ENCODE peak calls at places on chromosomes 4 and X, in six cellular contexts. O is brain microvascular endothelial cell, A is endodermal cell, H is GM23248, E is left ventricle myocardium inferior, Z is cardiac muscle cell. Q is an unnamed sample.

GRCh38 chr4:139099366-139099982 is 77.5 kb downstream of the ELF2 start:
- DNase-seq in O (peak; percentile 53), A (peak; percentile 89), H (peak; percentile 85), E (peak; percentile 43), Z (peak; percentile 89), Q (peak; percentile 72)

GRCh38 chr4:184437988-184438774 is 36.2 kb downstream of the IRF2 start:
- DNase-seq in O (no peak), A (no peak), H (no peak), E (no peak), Z (no peak), Q (no peak)

GRCh38 chr4:92035666-92036065 is 268.1 kb upstream of the GRID2 start:
- DNase-seq in O (no peak), A (no peak), H (peak; percentile 3), E (no peak), Z (peak; percentile 5), Q (no peak)

GRCh38 chr4:37858877-37859276 is 32.0 kb upstream of the TBC1D1 start:
- DNase-seq in O (no peak), A (no peak), H (no peak), E (no peak), Z (peak; percentile 24), Q (no peak)

GRCh38 chr4:159950707-159951106 is 847.8 kb downstream of the RAPGEF2 start:
- DNase-seq in O (no peak), A (no peak), H (no peak), E (no peak), Z (no peak), Q (no peak)

GRCh38 chr4:71004281-71004851 is 10.9 kb downstream of the DCK start:
- DNase-seq in O (no peak), A (peak; percentile 71), H (no peak), E (no peak), Z (no peak), Q (no peak)

GRCh38 chr4:124206779-124207605 is 505.5 kb downstream of the ANKRD50 start:
- DNase-seq in O (peak; percentile 57), A (no peak), H (peak; percentile 73), E (no peak), Z (peak; percentile 44), Q (no peak)

GRCh38 chr4:32148120-32148666 is 1428.0 kb downstream of the PCDH7 start:
- DNase-seq in O (no peak), A (no peak), H (no peak), E (no peak), Z (peak; percentile 80), Q (no peak)

GRCh38 chr4:87073570-87074470 is 139.0 kb downstream of the AFF1 start:
- DNase-seq in O (no peak), A (no peak), H (no peak), E (peak; percentile 47), Z (peak; percentile 37), Q (no peak)

GRCh38 chr4:77636902-77637301 is 31.3 kb downstream of the CXCL13 start:
- DNase-seq in O (peak; percentile 93), A (no peak), H (peak; percentile 78), E (no peak), Z (peak; percentile 79), Q (no peak)

GRCh38 chrX:34875204-34875603 is 67.4 kb upstream of the FAM47B start:
- DNase-seq in O (peak; percentile 69), A (no peak), H (peak; percentile 61), E (no peak), Z (peak; percentile 50), Q (no peak)

GRCh38 chrX:78027798-78028197 is 58.4 kb upstream of the PGAM4 start:
- DNase-seq in O (no peak), A (no peak), H (no peak), E (no peak), Z (no peak), Q (no peak)

GRCh38 chr4:11698033-11698432 is 269.3 kb upstream of the HS3ST1 start:
- DNase-seq in O (no peak), A (no peak), H (no peak), E (no peak), Z (no peak), Q (no peak)

GRCh38 chr4:15043226-15043625 is 40.9 kb downstream of the CPEB2 start:
- DNase-seq in O (no peak), A (no peak), H (no peak), E (no peak), Z (peak; percentile 18), Q (no peak)

GRCh38 chrX:41475611-41476241 is 28.6 kb downstream of the NYX start:
- DNase-seq in O (no peak), A (peak; percentile 94), H (no peak), E (no peak), Z (no peak), Q (no peak)

GRCh38 chr4:139584019-139584418 is 28.0 kb upstream of the SETD7 start:
- DNase-seq in O (no peak), A (no peak), H (no peak), E (no peak), Z (no peak), Q (no peak)

GRCh38 chr4:83054928-83055327 is 19.9 kb downstream of the COPS4 start:
- DNase-seq in O (no peak), A (no peak), H (peak; percentile 48), E (no peak), Z (peak; percentile 50), Q (no peak)

GRCh38 chrX:104270916-104271512 is 16.3 kb upstream of the ESX1 start:
- DNase-seq in O (peak; percentile 17), A (peak; percentile 86), H (peak; percentile 55), E (peak; percentile 31), Z (peak; percentile 46), Q (no peak)

GRCh38 chr4:68267433-68267944 is 22.0 kb upstream of the TMPRSS11B start:
- DNase-seq in O (peak; percentile 69), A (no peak), H (peak; percentile 41), E (no peak), Z (peak; percentile 47), Q (no peak)

GRCh38 chrX:105910563-105911105 is 88.3 kb downstream of the NRK start:
- DNase-seq in O (no peak), A (no peak), H (no peak), E (no peak), Z (peak; percentile 86), Q (no peak)

GRCh38 chr4:93827272-93827947 is 1.1 kb upstream of the ATOH1 start:
- DNase-seq in O (no peak), A (peak; percentile 87), H (no peak), E (no peak), Z (no peak), Q (no peak)

GRCh38 chr4:72604324-72604723 is 35.3 kb upstream of the ADAMTS3 start:
- DNase-seq in O (peak; percentile 61), A (no peak), H (peak; percentile 4), E (no peak), Z (peak; percentile 62), Q (no peak)

DNA sequence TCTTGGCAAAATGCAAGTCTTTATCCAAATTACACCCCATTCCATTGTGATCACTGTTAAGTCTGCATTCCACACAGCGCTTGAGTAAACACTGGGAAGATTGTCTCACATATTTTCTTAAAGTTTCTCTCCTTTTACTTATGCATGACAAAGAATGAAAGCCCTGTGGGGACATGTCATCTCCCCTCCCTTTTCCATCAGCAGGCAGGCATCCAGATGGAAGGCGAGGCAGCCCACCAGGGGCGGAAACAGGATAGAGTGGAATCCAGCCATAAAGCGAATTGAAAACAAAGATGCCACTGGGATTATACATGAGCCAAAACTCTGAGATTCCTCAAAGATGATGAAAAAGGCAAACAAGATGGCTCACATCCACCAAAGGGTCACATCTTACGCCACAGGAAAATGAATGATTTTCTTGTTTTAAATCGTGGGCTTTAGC is 78.2 kb downstream of the AFAP1 start:
- DNase-seq in O (peak; percentile 87), A (peak; percentile 78), H (peak; percentile 93), E (peak; percentile 41), Z (peak; percentile 96), Q (no peak)
- H3K27ac ChIP-seq in O (peak overlapping the region; percentile 74), A (peak overlapping the region; percentile 26), H (peak overlapping the region; percentile 82), E (peak overlapping the region; percentile 54), Z (no peak overlapping the region), Q (no peak overlapping the region)

GRCh38 chrX:153927936-153928760 is 2.1 kb upstream of the ARHGAP4 start:
- DNase-seq in O (peak; percentile 95), A (peak; percentile 96), H (peak; percentile 97), E (peak; percentile 94), Z (peak; percentile 98), Q (peak; percentile 94)
- H3K36me3 ChIP-seq in O (peaks cover 9% of the 10 kb centered on the region), A (peaks cover 8% of the 10 kb centered on the region), H (no peaks in the 10 kb centered on the region), E (peaks cover 31% of the 10 kb centered on the region), Z (no peaks in the 10 kb centered on the region), Q (no peaks in the 10 kb centered on the region)

DNA sequence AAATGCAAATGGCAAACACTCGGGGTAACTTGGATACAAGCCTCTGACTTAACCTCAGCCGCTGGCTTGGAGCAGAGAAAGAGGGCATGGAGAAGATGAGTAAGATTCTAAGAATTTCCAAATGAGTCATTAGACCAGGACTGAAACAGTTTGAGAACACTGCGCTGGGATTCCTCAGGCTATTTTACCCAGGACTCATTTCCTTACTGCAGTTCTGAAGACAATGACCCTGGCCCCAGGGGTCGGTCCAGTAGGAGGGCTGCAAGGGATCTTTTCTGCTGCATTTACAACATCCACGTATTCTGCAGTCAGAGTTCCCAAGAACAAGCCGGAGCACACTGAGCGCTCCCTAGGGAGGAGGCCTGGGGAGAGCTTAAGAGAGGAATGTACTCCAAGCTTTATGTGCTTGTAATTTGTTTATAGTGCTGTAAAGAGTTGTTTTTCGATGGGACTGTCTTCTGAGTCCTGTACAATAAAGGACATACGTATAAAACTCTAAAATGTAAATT is 27.3 kb upstream of the SORBS2 start:
- DNase-seq in O (peak; percentile 98), A (peak; percentile 93), H (peak; percentile 96), E (peak; percentile 48), Z (peak; percentile 97), Q (no peak)
- H3K27ac ChIP-seq in O (peak overlapping the region; percentile 99), A (peak overlapping the region; percentile 95), H (peak overlapping the region; percentile 88), E (peak overlapping the region; percentile 88), Z (peak overlapping the region; percentile 81), Q (no peak overlapping the region)

DNA sequence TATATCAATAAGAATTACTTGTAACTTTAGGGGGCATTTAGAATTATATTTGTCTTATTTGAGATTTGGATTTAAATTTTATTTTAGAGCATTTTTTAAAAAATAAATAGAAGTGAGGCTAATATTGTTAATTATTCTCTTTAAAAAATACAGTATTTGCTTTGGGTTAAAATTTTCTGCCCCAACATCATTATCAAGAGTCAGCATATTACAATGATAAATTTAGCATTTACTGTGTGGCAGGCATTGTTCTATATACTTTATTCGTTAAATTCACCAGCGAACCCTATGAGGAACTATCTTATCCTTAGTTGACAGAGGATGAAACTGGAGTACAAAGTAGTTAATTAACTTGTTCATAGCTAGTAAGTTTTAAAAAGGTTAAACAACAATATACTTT is 34.0 kb downstream of the UBE2K start:
- DNase-seq in O (no peak), A (no peak), H (no peak), E (no peak), Z (no peak), Q (no peak)
- H3K36me3 ChIP-seq in O (no peaks in the 10 kb centered on the region), A (peaks cover 22% of the 10 kb centered on the region), H (no peaks in the 10 kb centered on the region), E (no peaks in the 10 kb centered on the region), Z (peaks cover 4% of the 10 kb centered on the region), Q (no peaks in the 10 kb centered on the region)

DNA sequence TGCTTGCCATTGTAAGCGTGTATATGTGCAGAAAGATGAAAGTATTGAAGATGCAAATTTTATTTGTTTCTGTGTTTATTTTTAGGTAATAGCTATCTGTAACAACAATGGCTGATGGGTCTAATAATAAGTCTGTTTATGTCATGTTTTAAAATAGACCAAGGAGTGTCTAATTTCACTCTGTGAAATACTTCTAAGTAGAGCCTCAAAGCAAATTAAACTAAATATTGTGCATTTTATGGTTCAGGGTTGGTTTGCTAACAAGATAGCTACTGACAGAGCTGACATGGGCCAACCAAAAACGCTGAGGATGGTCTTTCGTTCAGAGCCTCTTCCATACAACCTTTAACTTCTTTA is 437.6 kb upstream of the CTSO start:
- DNase-seq in O (no peak), A (no peak), H (no peak), E (no peak), Z (no peak), Q (no peak)
- H3K27ac ChIP-seq in O (no peak overlapping the region), A (no peak overlapping the region), H (peak overlapping the region; percentile 70), E (no peak overlapping the region), Z (no peak overlapping the region), Q (no peak overlapping the region)